ENCODE peak calls at places on chromosomes 6 and 20, in four cellular contexts. M is HL-60, G is cardiac fibroblast, C is colonic mucosa. T is an unnamed sample.

GRCh38 chr6:138182939-138183791 is 21.4 kb downstream of the ARFGEF3 start:
- DNase-seq in M (no peak), G (no peak), C (peak; percentile 43), T (no peak)

GRCh38 chr20:8305449-8305978 is 173.4 kb downstream of the PLCB1 start:
- DNase-seq in M (peak; percentile 30), G (peak; percentile 39), C (peak; percentile 71), T (no peak)

GRCh38 chr6:46210294-46210693 is 39.5 kb upstream of the ENPP5 start:
- DNase-seq in M (no peak), G (no peak), C (no peak), T (no peak)

GRCh38 chr6:130050230-130050629 is 31.8 kb downstream of the L3MBTL3 start:
- DNase-seq in M (no peak), G (no peak), C (no peak), T (peak; percentile 22)

GRCh38 chr6:41374618-41375590 is 39.5 kb downstream of the NCR2 start:
- DNase-seq in M (no peak), G (no peak), C (no peak), T (no peak)

GRCh38 chr20:25036331-25036936 is 21.5 kb downstream of the ACSS1 start:
- DNase-seq in M (no peak), G (no peak), C (no peak), T (no peak)

GRCh38 chr6:42505377-42505702 is 53.6 kb upstream of the TRERF1 start:
- DNase-seq in M (no peak), G (peak; percentile 36), C (no peak), T (no peak)

GRCh38 chr6:148152244-148152643 is 190.4 kb upstream of the SASH1 start:
- DNase-seq in M (no peak), G (no peak), C (no peak), T (no peak)

GRCh38 chr20:43508106-43508505 is 609 bp downstream of the L3MBTL1 start:
- DNase-seq in M (no peak), G (no peak), C (peak; percentile 30), T (no peak)

GRCh38 chr6:157563611-157564284 is 182.8 kb downstream of the ZDHHC14 start:
- DNase-seq in M (no peak), G (no peak), C (no peak), T (no peak)

GRCh38 chr6:112086744-112087135 is 542 bp downstream of the TUBE1 start:
- DNase-seq in M (peak; percentile 41), G (peak; percentile 42), C (no peak), T (peak; percentile 3)

GRCh38 chr6:46933751-46934150 is 12.0 kb upstream of the ADGRF5 start:
- DNase-seq in M (no peak), G (no peak), C (no peak), T (no peak)

GRCh38 chr20:20014659-20015058 is 2.5 kb upstream of the NAA20 start:
- DNase-seq in M (no peak), G (peak; percentile 26), C (no peak), T (no peak)

GRCh38 chr6:157235600-157236039 is 87.7 kb downstream of the TMEM242 start:
- DNase-seq in M (no peak), G (peak; percentile 63), C (peak; percentile 67), T (no peak)

DNA sequence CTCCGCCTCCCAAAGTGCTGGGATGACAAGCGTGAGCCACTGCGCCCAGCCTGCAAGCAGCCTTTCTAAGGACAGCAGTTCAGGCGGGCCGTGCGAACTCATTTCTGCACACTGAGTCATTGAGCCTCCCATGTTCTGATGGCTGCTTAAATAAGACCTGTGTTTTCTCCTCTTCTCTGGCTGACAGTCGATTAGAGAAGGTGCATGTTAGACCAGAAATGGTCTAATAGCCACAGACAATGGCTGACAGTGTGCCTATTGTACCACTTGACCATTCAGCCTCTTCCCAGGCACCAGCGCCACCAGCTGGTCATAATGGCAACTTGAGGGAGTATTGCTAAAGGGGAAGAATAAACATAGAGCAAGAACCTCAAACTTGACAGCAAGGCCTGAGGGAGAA is 6.2 kb downstream of the CST11 start:
- DNase-seq in M (peak; percentile 6), G (peak; percentile 63), C (peak; percentile 48), T (no peak)
- TF ChIP-seq CTCF in M (peak; percentile 45), G (peak; percentile 68), C (no peak), T (peak; percentile 47)

GRCh38 chr20:38320221-38320620 is 16.3 kb downstream of the BPI start:
- DNase-seq in M (no peak), G (no peak), C (no peak), T (no peak)

GRCh38 chr20:38325167-38325566 is 21.1 kb upstream of the LBP start:
- DNase-seq in M (no peak), G (no peak), C (no peak), T (no peak)

GRCh38 chr20:38324159-38324558 is 20.2 kb downstream of the BPI start:
- DNase-seq in M (no peak), G (no peak), C (no peak), T (no peak)

GRCh38 chr20:38325905-38326304 is 20.4 kb upstream of the LBP start:
- DNase-seq in M (no peak), G (no peak), C (no peak), T (no peak)

DNA sequence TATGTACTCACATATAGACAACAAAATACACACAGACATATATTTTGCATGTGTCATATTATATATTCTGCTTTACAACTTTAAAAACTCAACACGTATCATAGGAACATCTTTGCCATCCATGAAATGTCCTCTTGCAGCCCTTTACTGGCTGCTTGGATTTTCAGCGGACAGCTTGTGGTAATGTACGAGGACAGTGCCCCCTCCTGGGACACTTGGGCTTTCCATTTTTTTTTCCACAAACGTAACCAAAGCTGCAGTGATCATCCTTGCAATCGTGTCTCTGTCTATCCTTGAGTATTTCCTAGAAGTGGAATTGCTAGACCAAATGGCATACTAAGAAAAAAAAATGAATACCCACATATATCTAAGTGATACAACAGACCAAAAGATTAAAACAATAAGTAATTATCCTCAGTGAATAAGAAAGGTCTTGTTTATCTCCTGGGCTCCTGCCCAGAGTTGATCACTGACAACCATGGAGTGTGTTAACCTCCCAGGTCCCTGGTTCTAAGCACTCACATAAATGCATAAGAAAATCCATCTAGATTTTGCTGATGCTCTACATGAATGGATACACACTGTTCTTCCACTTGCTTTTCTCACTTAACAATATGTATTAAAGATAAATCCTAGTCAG is 18.1 kb downstream of the BPI start:
- DNase-seq in M (no peak), G (peak; percentile 83), C (no peak), T (peak; percentile 48)
- TF ChIP-seq CTCF in M (peak; percentile 73), G (peak; percentile 75), C (peak; percentile 42), T (peak; percentile 76)

GRCh38 chr6:84447651-84448050 is 220.2 kb upstream of the CEP162 start:
- DNase-seq in M (no peak), G (no peak), C (no peak), T (no peak)

GRCh38 chr6:84448331-84448730 is 220.9 kb upstream of the CEP162 start:
- DNase-seq in M (no peak), G (peak; percentile 31), C (no peak), T (no peak)

GRCh38 chr6:84449220-84449619 is 221.8 kb upstream of the CEP162 start:
- DNase-seq in M (no peak), G (peak; percentile 75), C (no peak), T (no peak)

GRCh38 chr6:84453499-84453898 is 226.1 kb upstream of the CEP162 start:
- DNase-seq in M (no peak), G (no peak), C (no peak), T (no peak)

GRCh38 chr6:84450018-84450417 is 222.6 kb upstream of the CEP162 start:
- DNase-seq in M (no peak), G (no peak), C (no peak), T (no peak)
- TF ChIP-seq CTCF in M (no peak), G (no peak), C (no peak), T (no peak)

GRCh38 chr6:7140631-7141366 is 33.0 kb downstream of the RREB1 start:
- DNase-seq in M (peak; percentile 58), G (peak; percentile 78), C (peak; percentile 91), T (peak; percentile 31)
- TF ChIP-seq CTCF in M (no peak), G (no peak), C (no peak), T (no peak)

DNA sequence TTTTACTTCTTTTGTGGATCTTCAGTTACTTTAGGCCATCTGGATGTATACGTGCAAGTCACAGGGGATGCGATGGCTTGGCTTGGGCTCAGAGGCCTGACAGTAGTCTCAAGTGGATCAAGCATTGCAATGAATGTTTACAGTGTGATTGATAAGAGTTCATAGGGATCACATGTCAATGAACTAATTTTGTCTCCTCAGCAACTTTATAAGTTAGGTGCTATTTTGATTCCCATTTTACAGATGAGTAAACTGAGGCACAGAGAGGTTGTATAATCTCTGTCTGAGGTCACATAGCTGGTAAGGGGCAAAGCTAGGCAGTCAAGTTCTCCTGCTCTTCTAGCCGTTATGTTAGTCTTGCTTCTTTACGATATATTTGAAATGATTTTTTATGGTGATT is 13.5 kb downstream of the MEI4 start:
- DNase-seq in M (no peak), G (no peak), C (no peak), T (no peak)
- TF ChIP-seq CTCF in M (no peak), G (no peak), C (no peak), T (no peak)

GRCh38 chr6:48086187-48086586 is 24.8 kb downstream of the PTCHD4 start:
- DNase-seq in M (no peak), G (no peak), C (no peak), T (no peak)
- TF ChIP-seq CTCF in M (no peak), G (peak; percentile 43), C (no peak), T (no peak)

GRCh38 chr20:45461225-45461624 is 8.3 kb upstream of the WFDC2 start:
- DNase-seq in M (no peak), G (no peak), C (no peak), T (no peak)

GRCh38 chr20:45463113-45463512 is 6.4 kb upstream of the WFDC2 start:
- DNase-seq in M (no peak), G (no peak), C (no peak), T (no peak)

GRCh38 chr20:45462711-45463110 is 6.8 kb upstream of the WFDC2 start:
- DNase-seq in M (no peak), G (no peak), C (no peak), T (no peak)

GRCh38 chr20:45456632-45457031 is 12.9 kb upstream of the WFDC2 start:
- DNase-seq in M (no peak), G (peak; percentile 7), C (peak; percentile 77), T (no peak)

GRCh38 chr20:45459606-45460005 is 9.9 kb upstream of the WFDC2 start:
- DNase-seq in M (no peak), G (peak; percentile 7), C (no peak), T (no peak)
- TF ChIP-seq CTCF in M (no peak), G (peak; percentile 4), C (no peak), T (peak; percentile 18)

T was measured in AG09319.